ENCODE peak calls at places on chromosome 14, in four cellular contexts. One of them, this sample, is unnamed.

GRCh38 chr14:99169776-99170356 is 102.1 kb downstream of the BCL11B start:
- DNase-seq in stimulated activated CD8-positive, alpha-beta memory T cell treated with anti-CD3 and anti-CD28 coated beads, Interleukin-4, amount 100 ng/mL, for 4 hours: no peak
- DNase-seq in NCI-H2171: no peak
- DNase-seq in activated CD4-positive, alpha-beta T cell treated with anti-CD3 and anti-CD28 coated beads for 36 hours: no peak
- DNase-seq in this sample: no peak

GRCh38 chr14:93049867-93050331 is 65.8 kb downstream of the ITPK1 start:
- DNase-seq in stimulated activated CD8-positive, alpha-beta memory T cell treated with anti-CD3 and anti-CD28 coated beads, Interleukin-4, amount 100 ng/mL, for 4 hours: no peak
- DNase-seq in NCI-H2171: no peak
- DNase-seq in activated CD4-positive, alpha-beta T cell treated with anti-CD3 and anti-CD28 coated beads for 36 hours: no peak
- DNase-seq in this sample: no peak

GRCh38 chr14:91048676-91049075 is 11.8 kb downstream of the RPS6KA5 start:
- DNase-seq in stimulated activated CD8-positive, alpha-beta memory T cell treated with anti-CD3 and anti-CD28 coated beads, Interleukin-4, amount 100 ng/mL, for 4 hours: no peak
- DNase-seq in NCI-H2171: no peak
- DNase-seq in activated CD4-positive, alpha-beta T cell treated with anti-CD3 and anti-CD28 coated beads for 36 hours: no peak
- DNase-seq in this sample: no peak

GRCh38 chr14:67457782-67458181 is 30.7 kb downstream of the TMEM229B start:
- DNase-seq in stimulated activated CD8-positive, alpha-beta memory T cell treated with anti-CD3 and anti-CD28 coated beads, Interleukin-4, amount 100 ng/mL, for 4 hours: no peak
- DNase-seq in NCI-H2171: peak
- DNase-seq in activated CD4-positive, alpha-beta T cell treated with anti-CD3 and anti-CD28 coated beads for 36 hours: no peak
- DNase-seq in this sample: no peak

GRCh38 chr14:91170504-91171121 is 56.7 kb downstream of the DGLUCY start:
- DNase-seq in stimulated activated CD8-positive, alpha-beta memory T cell treated with anti-CD3 and anti-CD28 coated beads, Interleukin-4, amount 100 ng/mL, for 4 hours: no peak
- DNase-seq in NCI-H2171: no peak
- DNase-seq in activated CD4-positive, alpha-beta T cell treated with anti-CD3 and anti-CD28 coated beads for 36 hours: no peak
- DNase-seq in this sample: no peak

GRCh38 chr14:105138551-105139111 is 29.9 kb downstream of the JAG2 start:
- DNase-seq in stimulated activated CD8-positive, alpha-beta memory T cell treated with anti-CD3 and anti-CD28 coated beads, Interleukin-4, amount 100 ng/mL, for 4 hours: no peak
- DNase-seq in NCI-H2171: no peak
- DNase-seq in activated CD4-positive, alpha-beta T cell treated with anti-CD3 and anti-CD28 coated beads for 36 hours: no peak
- DNase-seq in this sample: no peak

GRCh38 chr14:36967892-36968555 is 204.4 kb downstream of the SLC25A21 start:
- DNase-seq in stimulated activated CD8-positive, alpha-beta memory T cell treated with anti-CD3 and anti-CD28 coated beads, Interleukin-4, amount 100 ng/mL, for 4 hours: no peak
- DNase-seq in NCI-H2171: no peak
- DNase-seq in activated CD4-positive, alpha-beta T cell treated with anti-CD3 and anti-CD28 coated beads for 36 hours: no peak
- DNase-seq in this sample: no peak

GRCh38 chr14:22122227-22123187 is 448.9 kb upstream of the OR4E1 start:
- DNase-seq in stimulated activated CD8-positive, alpha-beta memory T cell treated with anti-CD3 and anti-CD28 coated beads, Interleukin-4, amount 100 ng/mL, for 4 hours: no peak
- DNase-seq in NCI-H2171: no peak
- DNase-seq in activated CD4-positive, alpha-beta T cell treated with anti-CD3 and anti-CD28 coated beads for 36 hours: peak
- DNase-seq in this sample: no peak

GRCh38 chr14:75831971-75832370 is 149.8 kb downstream of the TGFB3 start:
- DNase-seq in stimulated activated CD8-positive, alpha-beta memory T cell treated with anti-CD3 and anti-CD28 coated beads, Interleukin-4, amount 100 ng/mL, for 4 hours: no peak
- DNase-seq in NCI-H2171: no peak
- DNase-seq in activated CD4-positive, alpha-beta T cell treated with anti-CD3 and anti-CD28 coated beads for 36 hours: no peak
- DNase-seq in this sample: no peak

GRCh38 chr14:74516451-74517155 is 23.0 kb downstream of the ISCA2 start:
- DNase-seq in stimulated activated CD8-positive, alpha-beta memory T cell treated with anti-CD3 and anti-CD28 coated beads, Interleukin-4, amount 100 ng/mL, for 4 hours: no peak
- DNase-seq in NCI-H2171: no peak
- DNase-seq in activated CD4-positive, alpha-beta T cell treated with anti-CD3 and anti-CD28 coated beads for 36 hours: no peak
- DNase-seq in this sample: no peak

GRCh38 chr14:90456551-90456950 is 59.7 kb downstream of the CALM1 start:
- DNase-seq in stimulated activated CD8-positive, alpha-beta memory T cell treated with anti-CD3 and anti-CD28 coated beads, Interleukin-4, amount 100 ng/mL, for 4 hours: no peak
- DNase-seq in NCI-H2171: no peak
- DNase-seq in activated CD4-positive, alpha-beta T cell treated with anti-CD3 and anti-CD28 coated beads for 36 hours: no peak
- DNase-seq in this sample: no peak

GRCh38 chr14:20855652-20856291 is 35.4 kb upstream of the RNASE3 start:
- DNase-seq in stimulated activated CD8-positive, alpha-beta memory T cell treated with anti-CD3 and anti-CD28 coated beads, Interleukin-4, amount 100 ng/mL, for 4 hours: no peak
- DNase-seq in NCI-H2171: peak
- DNase-seq in activated CD4-positive, alpha-beta T cell treated with anti-CD3 and anti-CD28 coated beads for 36 hours: peak
- DNase-seq in this sample: no peak

GRCh38 chr14:24246765-24247212 is 4.4 kb upstream of the TINF2 start:
- DNase-seq in stimulated activated CD8-positive, alpha-beta memory T cell treated with anti-CD3 and anti-CD28 coated beads, Interleukin-4, amount 100 ng/mL, for 4 hours: no peak
- DNase-seq in NCI-H2171: no peak
- DNase-seq in activated CD4-positive, alpha-beta T cell treated with anti-CD3 and anti-CD28 coated beads for 36 hours: peak
- DNase-seq in this sample: no peak

GRCh38 chr14:24058260-24058950 is 6.6 kb downstream of the CARMIL3 start:
- DNase-seq in stimulated activated CD8-positive, alpha-beta memory T cell treated with anti-CD3 and anti-CD28 coated beads, Interleukin-4, amount 100 ng/mL, for 4 hours: no peak
- DNase-seq in NCI-H2171: peak
- DNase-seq in activated CD4-positive, alpha-beta T cell treated with anti-CD3 and anti-CD28 coated beads for 36 hours: peak
- DNase-seq in this sample: no peak

GRCh38 chr14:22386924-22387775 is 201.9 kb downstream of the DAD1 start:
- DNase-seq in stimulated activated CD8-positive, alpha-beta memory T cell treated with anti-CD3 and anti-CD28 coated beads, Interleukin-4, amount 100 ng/mL, for 4 hours: no peak
- DNase-seq in NCI-H2171: peak
- DNase-seq in activated CD4-positive, alpha-beta T cell treated with anti-CD3 and anti-CD28 coated beads for 36 hours: no peak
- DNase-seq in this sample: no peak

GRCh38 chr14:106549064-106549463 is 1022.7 kb downstream of the TMEM121 start:
- DNase-seq in stimulated activated CD8-positive, alpha-beta memory T cell treated with anti-CD3 and anti-CD28 coated beads, Interleukin-4, amount 100 ng/mL, for 4 hours: no peak
- DNase-seq in NCI-H2171: no peak
- DNase-seq in activated CD4-positive, alpha-beta T cell treated with anti-CD3 and anti-CD28 coated beads for 36 hours: no peak
- DNase-seq in this sample: no peak

GRCh38 chr14:69300601-69301221 is 40.8 kb downstream of the GALNT16 start:
- DNase-seq in stimulated activated CD8-positive, alpha-beta memory T cell treated with anti-CD3 and anti-CD28 coated beads, Interleukin-4, amount 100 ng/mL, for 4 hours: no peak
- DNase-seq in NCI-H2171: no peak
- DNase-seq in activated CD4-positive, alpha-beta T cell treated with anti-CD3 and anti-CD28 coated beads for 36 hours: no peak
- DNase-seq in this sample: no peak

GRCh38 chr14:29521526-29522137 is 406.0 kb downstream of the PRKD1 start:
- DNase-seq in stimulated activated CD8-positive, alpha-beta memory T cell treated with anti-CD3 and anti-CD28 coated beads, Interleukin-4, amount 100 ng/mL, for 4 hours: no peak
- DNase-seq in NCI-H2171: peak
- DNase-seq in activated CD4-positive, alpha-beta T cell treated with anti-CD3 and anti-CD28 coated beads for 36 hours: peak
- DNase-seq in this sample: no peak

GRCh38 chr14:105364100-105364708 is 34.1 kb upstream of the TEX22 start:
- DNase-seq in stimulated activated CD8-positive, alpha-beta memory T cell treated with anti-CD3 and anti-CD28 coated beads, Interleukin-4, amount 100 ng/mL, for 4 hours: no peak
- DNase-seq in NCI-H2171: no peak
- DNase-seq in activated CD4-positive, alpha-beta T cell treated with anti-CD3 and anti-CD28 coated beads for 36 hours: peak
- DNase-seq in this sample: no peak

GRCh38 chr14:61126083-61126962 is 145.3 kb downstream of the SLC38A6 start:
- DNase-seq in stimulated activated CD8-positive, alpha-beta memory T cell treated with anti-CD3 and anti-CD28 coated beads, Interleukin-4, amount 100 ng/mL, for 4 hours: no peak
- DNase-seq in NCI-H2171: no peak
- DNase-seq in activated CD4-positive, alpha-beta T cell treated with anti-CD3 and anti-CD28 coated beads for 36 hours: no peak
- DNase-seq in this sample: no peak

GRCh38 chr14:31920003-31920402 is 157.1 kb upstream of the ARHGAP5 start:
- DNase-seq in stimulated activated CD8-positive, alpha-beta memory T cell treated with anti-CD3 and anti-CD28 coated beads, Interleukin-4, amount 100 ng/mL, for 4 hours: no peak
- DNase-seq in NCI-H2171: no peak
- DNase-seq in activated CD4-positive, alpha-beta T cell treated with anti-CD3 and anti-CD28 coated beads for 36 hours: no peak
- DNase-seq in this sample: no peak

GRCh38 chr14:60722163-60722835 is 1.9 kb downstream of the SIX4 start:
- DNase-seq in stimulated activated CD8-positive, alpha-beta memory T cell treated with anti-CD3 and anti-CD28 coated beads, Interleukin-4, amount 100 ng/mL, for 4 hours: no peak
- DNase-seq in NCI-H2171: peak
- DNase-seq in activated CD4-positive, alpha-beta T cell treated with anti-CD3 and anti-CD28 coated beads for 36 hours: peak
- DNase-seq in this sample: no peak

GRCh38 chr14:68794856-68795601 is 2.2 kb upstream of the ZFP36L1 start:
- DNase-seq in stimulated activated CD8-positive, alpha-beta memory T cell treated with anti-CD3 and anti-CD28 coated beads, Interleukin-4, amount 100 ng/mL, for 4 hours: no peak
- DNase-seq in NCI-H2171: no peak
- DNase-seq in activated CD4-positive, alpha-beta T cell treated with anti-CD3 and anti-CD28 coated beads for 36 hours: peak
- DNase-seq in this sample: no peak

GRCh38 chr14:50410016-50410530 is 13.4 kb upstream of the CDKL1 start:
- DNase-seq in stimulated activated CD8-positive, alpha-beta memory T cell treated with anti-CD3 and anti-CD28 coated beads, Interleukin-4, amount 100 ng/mL, for 4 hours: no peak
- DNase-seq in NCI-H2171: no peak
- DNase-seq in activated CD4-positive, alpha-beta T cell treated with anti-CD3 and anti-CD28 coated beads for 36 hours: no peak
- DNase-seq in this sample: no peak

GRCh38 chr14:96359959-96360358 is 3.2 kb downstream of the ATG2B start:
- DNase-seq in stimulated activated CD8-positive, alpha-beta memory T cell treated with anti-CD3 and anti-CD28 coated beads, Interleukin-4, amount 100 ng/mL, for 4 hours: no peak
- DNase-seq in NCI-H2171: no peak
- DNase-seq in activated CD4-positive, alpha-beta T cell treated with anti-CD3 and anti-CD28 coated beads for 36 hours: no peak
- DNase-seq in this sample: no peak

GRCh38 chr14:104359969-104360442 is 219.6 kb upstream of the C14orf180 start:
- DNase-seq in stimulated activated CD8-positive, alpha-beta memory T cell treated with anti-CD3 and anti-CD28 coated beads, Interleukin-4, amount 100 ng/mL, for 4 hours: no peak
- DNase-seq in NCI-H2171: no peak
- DNase-seq in activated CD4-positive, alpha-beta T cell treated with anti-CD3 and anti-CD28 coated beads for 36 hours: no peak
- DNase-seq in this sample: no peak

This sample was measured in activated CD8-positive, alpha-beta memory T cell treated with anti-CD3 and anti-CD28 coated beads for 1 hour.